ENCODE peak calls at places on chromosome 22, in five cellular contexts. O is A549, M is HepG2, Q is upper lobe of left lung, K is GM12878. U is an unnamed sample.

GRCh38 chr22:26643368-26644100 is 13.9 kb upstream of the MIAT start:
- ATAC-seq in M (no peak), O (no peak), K (no peak), Q (no peak), U (no peak)

GRCh38 chr22:23219317-23219716 is 39.0 kb downstream of the BCR start:
- ATAC-seq in Q (no peak), O (no peak), M (no peak), K (no peak), U (no peak)

GRCh38 chr22:48574776-48575566 is 1252.7 kb downstream of the BRD1 start:
- ATAC-seq in M (peak), K (no peak), Q (peak), O (peak), U (peak)

GRCh38 chr22:48083502-48083901 is 1321.1 kb downstream of the TBC1D22A start:
- ATAC-seq in K (peak), Q (no peak), M (no peak), O (no peak), U (no peak)

GRCh38 chr22:25110596-25110845 is 89.1 kb upstream of the CRYBB3 start:
- ATAC-seq in K (no peak), O (no peak), Q (no peak), M (no peak), U (no peak)

GRCh38 chr22:42743501-42743991 is 22.9 kb upstream of the A4GALT start:
- ATAC-seq in O (no peak), Q (peak), K (no peak), M (peak), U (peak)

GRCh38 chr22:42863349-42863911 is 6.4 kb upstream of the ARFGAP3 start:
- ATAC-seq in Q (no peak), K (peak), O (no peak), M (no peak), U (no peak)

GRCh38 chr22:28414017-28414416 is 265.6 kb downstream of the TTC28 start:
- ATAC-seq in Q (no peak), M (no peak), K (no peak), O (no peak), U (no peak)

GRCh38 chr22:27754247-27754887 is 47.2 kb downstream of the MN1 start:
- ATAC-seq in O (no peak), Q (peak), M (no peak), K (no peak), U (no peak)

GRCh38 chr22:30573594-30574094 is 821 bp downstream of the GAL3ST1 start:
- ATAC-seq in K (peak), M (peak), Q (no peak), O (peak), U (no peak)

GRCh38 chr22:22605074-22605404 is 39.4 kb upstream of the GGTLC2 start:
- ATAC-seq in O (no peak), Q (no peak), M (no peak), K (peak), U (no peak)

GRCh38 chr22:30246962-30247376 is 410 bp upstream of the LIF start:
- ATAC-seq in Q (no peak), K (no peak), O (peak), M (peak), U (no peak)

GRCh38 chr22:35315855-35316745 is 16.4 kb downstream of the TOM1 start:
- ATAC-seq in M (no peak), K (no peak), Q (no peak), O (no peak), U (no peak)

GRCh38 chr22:42791721-42792452 is 65.2 kb downstream of the ARFGAP3 start:
- ATAC-seq in M (peak), Q (peak), O (no peak), K (no peak), U (peak)

GRCh38 chr22:35104491-35104890 is 38.5 kb downstream of the ISX start:
- ATAC-seq in K (no peak), Q (no peak), O (no peak), M (no peak), U (no peak)

GRCh38 chr22:22770280-22770871 is 117.2 kb upstream of the IGLL5 start:
- ATAC-seq in O (peak), M (peak), K (peak), Q (peak), U (no peak)

GRCh38 chr22:34303656-34304055 is 383.4 kb upstream of the LARGE1 start:
- ATAC-seq in M (no peak), O (no peak), Q (no peak), K (no peak), U (no peak)

GRCh38 chr22:22893077-22893805 is 5.6 kb downstream of the IGLL5 start:
- ATAC-seq in O (no peak), Q (no peak), K (no peak), M (no peak), U (no peak)

GRCh38 chr22:23179381-23180294 is 671 bp upstream of the BCR start:
- ATAC-seq in O (peak), Q (peak), K (peak), M (peak), U (peak)

GRCh38 chr22:35915477-35916013 is 113.1 kb downstream of the RBFOX2 start:
- ATAC-seq in Q (peak), K (no peak), O (peak), M (peak), U (no peak)

GRCh38 chr22:27779650-27780049 is 21.9 kb downstream of the MN1 start:
- ATAC-seq in O (no peak), Q (no peak), M (no peak), K (no peak), U (no peak)

GRCh38 chr22:28819253-28820096 is 19.1 kb upstream of the XBP1 start:
- ATAC-seq in K (peak), O (no peak), M (peak), Q (no peak), U (no peak)

GRCh38 chr22:22746061-22746962 is 101.9 kb downstream of the GGTLC2 start:
- ATAC-seq in K (peak), Q (no peak), O (no peak), M (no peak), U (no peak)

GRCh38 chr22:27312567-27313507 is 488.7 kb downstream of the MN1 start:
- ATAC-seq in O (no peak), M (no peak), K (no peak), Q (no peak), U (no peak)

GRCh38 chr22:23609983-23610781 is 21.9 kb downstream of the DRICH1 start:
- ATAC-seq in Q (no peak), K (no peak), O (no peak), M (no peak), U (no peak)

GRCh38 chr22:35533365-35534029 is 7.1 kb upstream of the RASD2 start:
- ATAC-seq in Q (no peak), M (no peak), K (no peak), O (no peak), U (no peak)

GRCh38 chr22:21582801-21583740 is 15.6 kb downstream of the UBE2L3 start:
- ATAC-seq in Q (no peak), M (no peak), K (no peak), O (no peak), U (no peak)

GRCh38 chr22:30279389-30279788 is 9.9 kb downstream of the CASTOR1 start:
- ATAC-seq in O (no peak), Q (peak), K (no peak), M (no peak), U (peak)

GRCh38 chr22:35589071-35589735 is 27.9 kb downstream of the MB start:
- ATAC-seq in M (peak), Q (peak), O (peak), K (no peak), U (peak)

GRCh38 chr22:30674482-30674881 is 6.8 kb upstream of the DUSP18 start:
- ATAC-seq in M (no peak), O (no peak), Q (no peak), K (no peak), U (no peak)

GRCh38 chr22:24486501-24486921 is 8.6 kb upstream of the UPB1 start:
- ATAC-seq in Q (no peak), K (peak), M (peak), O (peak), U (no peak)

GRCh38 chr22:41411021-41411851 is 29.5 kb downstream of the TEF start:
- ATAC-seq in O (no peak), K (no peak), Q (no peak), M (no peak), U (peak)
- TF ChIP-seq EP300 in O (no peak), K (no peak), Q (no peak), M (no peak), U (peak)

GRCh38 chr22:37325024-37325395 is 42.7 kb downstream of the CYTH4 start:
- ATAC-seq in O (no peak), M (no peak), Q (no peak), K (no peak), U (no peak)
- H3K4me3 ChIP-seq in O (no peak), M (no peak), Q (no peak), K (no peak), U (no peak)

GRCh38 chr22:32880906-32881596 is 79.5 kb downstream of the TIMP3 start:
- ATAC-seq in K (no peak), M (no peak), O (no peak), Q (peak), U (peak)
- TF ChIP-seq EP300 in K (no peak), M (no peak), O (no peak), Q (no peak), U (no peak)

GRCh38 chr22:38503021-38503420 is 3.1 kb downstream of the DDX17 start:
- ATAC-seq in M (no peak), Q (no peak), K (no peak), O (no peak), U (no peak)
- H3K4me3 ChIP-seq in M (no peak), Q (peak), K (peak), O (peak), U (peak)

DNA sequence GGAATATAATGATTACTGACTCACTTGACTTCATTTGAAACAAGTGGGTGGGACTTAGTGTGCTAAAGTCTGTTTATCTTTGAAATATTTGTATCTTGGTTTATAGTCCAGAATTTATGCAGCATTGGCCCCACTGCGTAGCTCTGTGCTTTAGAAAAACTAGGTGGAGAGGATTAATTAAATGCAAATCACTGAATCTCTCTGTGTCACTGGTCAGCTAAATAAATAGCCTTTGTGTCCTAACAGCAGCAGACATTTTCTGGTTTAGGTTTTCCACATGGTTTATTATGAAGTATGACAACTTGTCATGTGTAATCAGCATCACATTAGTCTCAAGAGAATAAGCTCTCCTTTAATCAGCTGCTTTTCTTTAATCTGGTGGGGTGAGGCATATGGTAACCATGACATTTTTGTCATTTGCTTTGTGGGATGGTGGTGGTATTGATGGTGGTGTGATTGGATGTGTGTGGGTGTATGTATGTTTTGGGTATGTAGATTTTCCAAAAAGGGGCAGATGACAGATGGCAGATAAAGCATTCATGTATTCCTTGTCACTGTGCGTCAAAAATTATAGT is 33.9 kb downstream of the BCL2L13 start:
- ATAC-seq in M (no peak), O (no peak), Q (no peak), K (no peak), U (no peak)
- TF ChIP-seq EP300 in M (no peak), O (no peak), Q (no peak), K (no peak), U (no peak)

GRCh38 chr22:44892243-44892642 is 117.6 kb downstream of the PHF21B start:
- ATAC-seq in Q (no peak), M (no peak), K (no peak), O (no peak), U (no peak)

GRCh38 chr22:44891791-44892190 is 118.0 kb downstream of the PHF21B start:
- ATAC-seq in K (no peak), O (no peak), M (no peak), Q (no peak), U (no peak)

GRCh38 chr22:44889233-44889878 is 120.4 kb downstream of the PHF21B start:
- ATAC-seq in Q (no peak), K (no peak), M (no peak), O (no peak), U (no peak)

GRCh38 chr22:44891293-44891747 is 118.5 kb downstream of the PHF21B start:
- ATAC-seq in M (no peak), Q (no peak), O (no peak), K (no peak), U (no peak)

GRCh38 chr22:44890416-44891292 is 119.2 kb downstream of the PHF21B start:
- ATAC-seq in O (no peak), K (no peak), Q (no peak), M (no peak), U (no peak)
- H3K4me3 ChIP-seq in O (no peak), K (no peak), Q (no peak), M (no peak), U (no peak)

GRCh38 chr22:49927483-49928184 is 9.2 kb downstream of the CRELD2 start:
- ATAC-seq in K (no peak), Q (no peak), M (no peak), O (no peak), U (no peak)

GRCh38 chr22:49924113-49924833 is 5.8 kb downstream of the CRELD2 start:
- ATAC-seq in K (no peak), O (no peak), M (no peak), Q (no peak), U (no peak)

GRCh38 chr22:49926916-49927315 is 8.5 kb downstream of the CRELD2 start:
- ATAC-seq in M (no peak), O (no peak), Q (no peak), K (no peak), U (no peak)

GRCh38 chr22:49923445-49923844 is 5.0 kb downstream of the CRELD2 start:
- ATAC-seq in K (peak), O (no peak), Q (no peak), M (no peak), U (no peak)

DNA sequence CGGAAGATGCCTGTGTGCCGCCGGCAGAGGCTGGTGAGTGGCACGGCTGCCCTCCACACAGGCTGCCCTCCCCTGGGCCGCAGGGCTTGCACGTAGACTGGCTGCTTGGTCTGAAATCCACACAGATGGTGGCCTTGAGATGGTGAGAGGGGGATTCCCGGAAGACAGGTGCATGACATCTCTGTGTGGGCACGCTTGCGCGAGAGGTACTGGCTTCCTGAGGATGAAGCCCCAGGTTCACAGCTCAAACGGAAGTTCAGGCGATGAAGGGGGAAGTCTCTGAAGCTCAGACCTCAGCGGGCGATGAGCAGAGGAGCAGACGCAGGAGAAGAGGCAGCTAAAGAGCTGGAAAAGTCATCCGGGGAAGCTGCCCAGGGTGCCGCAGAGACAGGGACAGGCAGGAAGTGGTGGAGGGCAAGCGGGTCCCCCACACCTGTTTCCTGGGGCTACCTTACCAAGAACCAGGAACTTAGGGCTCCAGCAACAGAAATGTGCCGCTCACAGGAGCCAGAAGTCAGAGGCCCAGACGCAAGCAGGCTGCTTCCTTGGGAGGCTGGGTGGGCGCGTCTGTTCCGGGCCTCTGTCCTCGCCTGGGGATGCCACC is 7.2 kb downstream of the CRELD2 start:
- ATAC-seq in M (no peak), O (no peak), K (peak), Q (no peak), U (no peak)
- TF ChIP-seq EP300 in M (no peak), O (no peak), K (no peak), Q (no peak), U (no peak)

DNA sequence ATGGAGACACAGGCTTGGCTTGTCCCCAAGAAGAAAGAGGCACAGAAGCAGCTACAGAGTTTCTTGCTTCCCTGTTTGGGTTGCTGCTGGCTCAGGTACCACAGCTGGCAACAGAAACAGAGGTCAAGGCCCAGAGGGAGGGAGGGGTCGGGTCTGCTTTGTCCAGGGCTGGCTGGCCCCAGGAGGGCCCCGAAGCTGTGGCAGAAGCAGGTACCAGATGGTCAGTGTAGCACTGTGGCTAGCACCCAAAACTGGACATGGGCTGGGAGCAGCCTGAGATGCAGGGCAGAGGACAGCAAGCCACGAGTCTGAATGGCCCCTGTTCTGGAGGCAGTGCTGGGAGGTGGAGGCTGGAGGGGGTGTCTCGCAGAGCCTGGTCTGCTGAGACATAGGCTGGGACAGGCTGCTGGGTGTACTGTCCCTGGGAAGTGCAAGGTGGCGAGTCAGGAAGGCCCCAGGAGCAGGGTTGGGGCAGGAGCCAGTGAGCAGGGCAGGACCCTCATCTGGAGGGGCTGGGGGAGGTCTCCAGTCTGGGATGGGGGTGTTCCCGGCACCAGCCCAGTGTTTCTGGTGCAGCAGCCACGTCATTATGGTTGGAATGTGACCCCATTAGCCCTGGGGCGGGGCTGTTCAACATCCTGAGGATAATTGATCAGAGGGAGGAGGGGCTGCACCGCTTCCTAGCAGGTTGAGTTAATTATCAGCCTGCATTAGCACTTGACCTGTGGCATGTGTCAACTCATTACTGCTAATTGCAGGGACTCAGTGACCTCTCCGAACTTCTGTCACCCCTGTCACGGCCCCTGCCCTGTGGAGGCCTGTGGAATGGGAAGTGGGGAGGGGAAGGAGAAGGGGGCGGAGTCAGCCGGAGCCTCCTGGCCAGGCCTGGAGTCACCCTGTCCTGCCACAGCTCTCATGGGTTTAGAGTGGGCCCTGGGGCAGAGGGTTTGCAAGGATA is 52.6 kb upstream of the CCDC188 start:
- ATAC-seq in K (no peak), M (peak), O (no peak), Q (peak), U (peak)
- H3K4me3 ChIP-seq in K (no peak), M (no peak), O (no peak), Q (no peak), U (no peak)

GRCh38 chr22:46581580-46582244 is 38.5 kb upstream of the GRAMD4 start:
- ATAC-seq in Q (no peak), O (no peak), K (no peak), M (no peak), U (no peak)

GRCh38 chr22:46579751-46580449 is 40.3 kb upstream of the GRAMD4 start:
- ATAC-seq in Q (no peak), M (no peak), O (no peak), K (no peak), U (no peak)

GRCh38 chr22:46578824-46579561 is 41.2 kb upstream of the GRAMD4 start:
- ATAC-seq in K (peak), O (no peak), M (peak), Q (peak), U (no peak)

GRCh38 chr22:46582281-46582811 is 37.8 kb upstream of the GRAMD4 start:
- ATAC-seq in Q (no peak), M (no peak), K (peak), O (no peak), U (no peak)

GRCh38 chr22:46580940-46581579 is 39.1 kb upstream of the GRAMD4 start:
- ATAC-seq in M (no peak), K (no peak), Q (no peak), O (no peak), U (no peak)
- TF ChIP-seq EP300 in M (no peak), K (no peak), Q (no peak), O (no peak), U (no peak)

GRCh38 chr22:40153705-40154104 is 24.0 kb upstream of the TNRC6B start:
- ATAC-seq in O (no peak), M (no peak), K (no peak), Q (no peak), U (no peak)
- H3K4me3 ChIP-seq in O (no peak), M (no peak), K (no peak), Q (no peak), U (no peak)

U was measured in gastroesophageal sphincter.